ENCODE peak calls at places on chromosomes 1 and 21, in five cellular contexts. H, O, Q, C and U are unnamed samples.

GRCh38 chr1:185645201-185645640 is 89.0 kb upstream of the HMCN1 start:
- DNase-seq in H (peak; percentile 26), O (peak; percentile 13), Q (peak; percentile 75), C (no peak), U (no peak)

GRCh38 chr1:1763657-1764621 is 14.3 kb downstream of the NADK start:
- DNase-seq in H (no peak), O (no peak), Q (peak; percentile 86), C (no peak), U (no peak)

GRCh38 chr1:52482326-52483004 is 70.4 kb downstream of the TUT4 start:
- DNase-seq in H (no peak), O (no peak), Q (no peak), C (no peak), U (no peak)

GRCh38 chr1:3372317-3372716 is 82.1 kb upstream of the ARHGEF16 start:
- DNase-seq in H (no peak), O (no peak), Q (no peak), C (no peak), U (no peak)

GRCh38 chr21:29261555-29262540 is 36.9 kb upstream of the BACH1 start:
- DNase-seq in H (peak; percentile 26), O (no peak), Q (peak; percentile 68), C (no peak), U (no peak)

GRCh38 chr1:70140343-70140742 is 65.0 kb downstream of the LRRC40 start:
- DNase-seq in H (peak; percentile 35), O (no peak), Q (no peak), C (no peak), U (no peak)

GRCh38 chr1:237983507-237983906 is 92.8 kb upstream of the ZP4 start:
- DNase-seq in H (no peak), O (no peak), Q (no peak), C (no peak), U (no peak)

GRCh38 chr1:230849451-230850194 is 18.7 kb downstream of the C1orf198 start:
- DNase-seq in H (peak; percentile 87), O (no peak), Q (no peak), C (no peak), U (no peak)

GRCh38 chr1:14809186-14809981 is 210.9 kb downstream of the KAZN start:
- DNase-seq in H (no peak), O (no peak), Q (no peak), C (no peak), U (no peak)

GRCh38 chr1:66557157-66557556 is 23.2 kb downstream of the SGIP1 start:
- DNase-seq in H (no peak), O (no peak), Q (no peak), C (no peak), U (no peak)

GRCh38 chr1:202101182-202101581 is 21.5 kb upstream of the GPR37L1 start:
- DNase-seq in H (no peak), O (no peak), Q (no peak), C (no peak), U (no peak)

GRCh38 chr1:154398141-154398540 is 7.0 kb upstream of the IL6R start:
- DNase-seq in H (no peak), O (no peak), Q (no peak), C (no peak), U (no peak)

GRCh38 chr1:22363403-22364325 is 88.0 kb upstream of the ZBTB40 start:
- DNase-seq in H (no peak), O (no peak), Q (no peak), C (no peak), U (no peak)

GRCh38 chr1:167819849-167820683 is 93.9 kb downstream of the ADCY10 start:
- DNase-seq in H (peak; percentile 97), O (no peak), Q (peak; percentile 96), C (peak; percentile 91), U (peak; percentile 46)
- H4K91ac ChIP-seq in H (no peak overlapping the region), O (no peak overlapping the region), Q (peak overlapping the region; percentile 94), C (no peak overlapping the region), U (no peak overlapping the region)

GRCh38 chr1:8600336-8600735 is 217.1 kb downstream of the RERE start:
- DNase-seq in H (no peak), O (no peak), Q (no peak), C (no peak), U (no peak)
- H2BK12ac ChIP-seq in H (no peak overlapping the region), O (no peak overlapping the region), Q (no peak overlapping the region), C (no peak overlapping the region), U (no peak overlapping the region)

GRCh38 chr1:234541281-234541975 is 62.4 kb upstream of the TARBP1 start:
- DNase-seq in H (peak; percentile 41), O (no peak), Q (peak; percentile 32), C (no peak), U (no peak)

GRCh38 chr1:234542211-234542850 is 63.4 kb upstream of the TARBP1 start:
- DNase-seq in H (no peak), O (no peak), Q (no peak), C (no peak), U (no peak)

GRCh38 chr1:234545512-234546386 is 64.2 kb downstream of the IRF2BP2 start:
- DNase-seq in H (peak; percentile 30), O (no peak), Q (peak; percentile 66), C (peak; percentile 21), U (no peak)

GRCh38 chr1:234544094-234544579 is 65.2 kb upstream of the TARBP1 start:
- DNase-seq in H (peak; percentile 100), O (no peak), Q (peak; percentile 44), C (peak; percentile 8), U (no peak)

DNA sequence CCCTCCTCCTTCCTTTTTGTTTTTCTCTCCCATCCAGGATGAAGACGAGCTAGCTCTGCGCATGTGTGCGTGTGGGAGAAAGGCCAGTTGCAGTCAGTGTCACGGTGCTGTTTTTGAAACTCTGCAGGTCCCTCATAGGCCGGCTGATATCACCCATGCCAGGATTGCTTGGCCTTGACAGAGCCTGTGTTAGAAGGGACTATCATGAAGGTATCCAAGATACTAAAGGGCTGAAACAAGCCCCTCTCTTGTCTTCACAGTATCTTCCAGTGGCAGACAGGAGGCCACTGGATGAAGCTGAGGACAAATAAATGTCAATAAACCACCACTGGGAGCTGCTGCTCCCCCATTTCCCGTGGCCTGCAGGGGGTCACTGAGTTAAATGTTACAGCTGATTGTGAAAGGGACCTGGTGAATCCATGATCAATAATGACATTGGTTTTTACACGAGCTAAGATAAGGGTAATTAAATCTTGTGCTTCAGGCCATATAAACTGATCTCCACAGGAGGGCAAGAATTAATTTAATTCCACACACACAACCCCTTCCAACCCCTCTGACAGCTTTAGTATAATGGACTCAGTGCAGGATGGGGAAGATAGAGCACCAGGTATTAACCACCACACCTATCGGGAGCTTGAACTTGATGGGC is 64.6 kb upstream of the TARBP1 start:
- DNase-seq in H (no peak), O (no peak), Q (no peak), C (no peak), U (no peak)
- H4K91ac ChIP-seq in H (peak overlapping the region; percentile 34), O (no peak overlapping the region), Q (no peak overlapping the region), C (no peak overlapping the region), U (no peak overlapping the region)

GRCh38 chr1:183472488-183473285 is at the start of gene SMG7:
- DNase-seq in H (peak; percentile 59), O (no peak), Q (peak; percentile 9), C (peak; percentile 44), U (no peak)
- H2BK12ac ChIP-seq in H (peak within 1 kb of the TSS; percentile 79), O (peak within 1 kb of the TSS; percentile 31), Q (peak within 1 kb of the TSS; percentile 78), C (peak within 1 kb of the TSS; percentile 78), U (peak within 1 kb of the TSS; percentile 96)

GRCh38 chr21:45317401-45318145 is 29.9 kb upstream of the POFUT2 start:
- DNase-seq in H (peak; percentile 94), O (no peak), Q (no peak), C (peak; percentile 26), U (no peak)
- H4K91ac ChIP-seq in H (peak overlapping the region; percentile 100), O (no peak overlapping the region), Q (peak overlapping the region; percentile 95), C (no peak overlapping the region), U (no peak overlapping the region)

DNA sequence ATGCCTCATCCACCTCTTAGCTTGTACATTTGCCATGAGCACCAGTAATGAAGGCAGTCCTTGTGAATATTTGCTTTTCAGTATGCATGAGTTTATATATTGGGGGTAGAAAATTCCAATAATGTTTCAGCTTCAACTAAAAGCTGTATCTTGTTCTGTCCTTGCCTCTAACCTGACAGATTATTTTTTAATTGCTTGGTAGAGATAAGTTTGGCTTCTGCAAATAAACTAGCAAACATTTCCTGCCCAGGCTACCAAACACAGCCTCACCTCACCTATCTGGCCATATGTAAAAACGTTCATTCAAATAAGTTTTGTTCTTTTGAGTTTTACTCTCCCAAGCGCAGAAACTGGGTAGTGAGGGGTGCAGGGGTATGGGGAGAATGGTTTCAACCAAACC is 75.6 kb upstream of the HOOK1 start:
- DNase-seq in H (no peak), O (no peak), Q (no peak), C (no peak), U (no peak)
- H2BK12ac ChIP-seq in H (peak overlapping the region; percentile 70), O (no peak overlapping the region), Q (no peak overlapping the region), C (no peak overlapping the region), U (no peak overlapping the region)

GRCh38 chr1:25710583-25711347 is 89.2 kb upstream of the SELENON start:
- DNase-seq in H (peak; percentile 52), O (no peak), Q (no peak), C (no peak), U (no peak)

GRCh38 chr1:25715888-25716287 is 84.1 kb upstream of the SELENON start:
- DNase-seq in H (no peak), O (no peak), Q (no peak), C (no peak), U (no peak)

GRCh38 chr1:25711555-25712298 is 88.3 kb upstream of the SELENON start:
- DNase-seq in H (peak; percentile 62), O (no peak), Q (no peak), C (no peak), U (no peak)

GRCh38 chr1:25714532-25714931 is 85.5 kb upstream of the SELENON start:
- DNase-seq in H (no peak), O (no peak), Q (no peak), C (no peak), U (no peak)

GRCh38 chr1:25712299-25712970 is 87.6 kb upstream of the SELENON start:
- DNase-seq in H (no peak), O (no peak), Q (no peak), C (no peak), U (no peak)
- H4K91ac ChIP-seq in H (no peak overlapping the region), O (no peak overlapping the region), Q (no peak overlapping the region), C (no peak overlapping the region), U (no peak overlapping the region)